ENCODE peak calls at places on chromosomes 3 and 15, in five cellular contexts. One of them, this sample, is unnamed.

GRCh38 chr3:129276385-129276784 is 2.3 kb upstream of the HMCES start:
- DNase-seq in activated naive CD4-positive, alpha-beta T cell: no peak
- DNase-seq in iris pigment epithelial cell: no peak
- DNase-seq in tibial nerve: no peak
- DNase-seq in amniotic epithelial cell: no peak
- DNase-seq in this sample: no peak

GRCh38 chr3:78506581-78507195 is 1261.1 kb downstream of the ROBO1 start:
- DNase-seq in activated naive CD4-positive, alpha-beta T cell: no peak
- DNase-seq in iris pigment epithelial cell: peak; percentile 77
- DNase-seq in tibial nerve: no peak
- DNase-seq in amniotic epithelial cell: peak; percentile 83
- DNase-seq in this sample: peak; percentile 34

GRCh38 chr3:100982710-100983109 is 10.5 kb downstream of the ABI3BP start:
- DNase-seq in activated naive CD4-positive, alpha-beta T cell: no peak
- DNase-seq in iris pigment epithelial cell: peak; percentile 32
- DNase-seq in tibial nerve: peak; percentile 50
- DNase-seq in amniotic epithelial cell: peak; percentile 21
- DNase-seq in this sample: no peak

GRCh38 chr15:73809728-73810501 is 56.8 kb upstream of the INSYN1 start:
- DNase-seq in activated naive CD4-positive, alpha-beta T cell: no peak
- DNase-seq in iris pigment epithelial cell: no peak
- DNase-seq in tibial nerve: no peak
- DNase-seq in amniotic epithelial cell: no peak
- DNase-seq in this sample: no peak

GRCh38 chr15:84142888-84143337 is 92.7 kb upstream of the GOLGA6L4 start:
- DNase-seq in activated naive CD4-positive, alpha-beta T cell: peak; percentile 28
- DNase-seq in iris pigment epithelial cell: peak; percentile 74
- DNase-seq in tibial nerve: peak; percentile 82
- DNase-seq in amniotic epithelial cell: peak; percentile 68
- DNase-seq in this sample: peak; percentile 87

GRCh38 chr15:78368671-78369070 is 28.5 kb downstream of the CRABP1 start:
- DNase-seq in activated naive CD4-positive, alpha-beta T cell: no peak
- DNase-seq in iris pigment epithelial cell: peak; percentile 10
- DNase-seq in tibial nerve: no peak
- DNase-seq in amniotic epithelial cell: no peak
- DNase-seq in this sample: no peak

GRCh38 chr15:99556010-99556409 is 9.8 kb upstream of the MEF2A start:
- DNase-seq in activated naive CD4-positive, alpha-beta T cell: no peak
- DNase-seq in iris pigment epithelial cell: no peak
- DNase-seq in tibial nerve: no peak
- DNase-seq in amniotic epithelial cell: no peak
- DNase-seq in this sample: no peak

GRCh38 chr3:44469914-44470313 is 7.6 kb downstream of the ZNF445 start:
- DNase-seq in activated naive CD4-positive, alpha-beta T cell: no peak
- DNase-seq in iris pigment epithelial cell: no peak
- DNase-seq in tibial nerve: no peak
- DNase-seq in amniotic epithelial cell: no peak
- DNase-seq in this sample: no peak

GRCh38 chr3:195268608-195269309 is 2.2 kb downstream of the XXYLT1 start:
- DNase-seq in activated naive CD4-positive, alpha-beta T cell: no peak
- DNase-seq in iris pigment epithelial cell: no peak
- DNase-seq in tibial nerve: no peak
- DNase-seq in amniotic epithelial cell: no peak
- DNase-seq in this sample: no peak

GRCh38 chr15:28892789-28893610 is 7.2 kb downstream of the APBA2 start:
- DNase-seq in activated naive CD4-positive, alpha-beta T cell: no peak
- DNase-seq in iris pigment epithelial cell: peak; percentile 34
- DNase-seq in tibial nerve: no peak
- DNase-seq in amniotic epithelial cell: peak; percentile 4
- DNase-seq in this sample: peak; percentile 82

GRCh38 chr3:52402101-52402521 is 42.8 kb downstream of the SEMA3G start:
- DNase-seq in activated naive CD4-positive, alpha-beta T cell: no peak
- DNase-seq in iris pigment epithelial cell: no peak
- DNase-seq in tibial nerve: no peak
- DNase-seq in amniotic epithelial cell: no peak
- DNase-seq in this sample: no peak